ENCODE peak calls at places on chromosomes 11 and 22, in six cellular contexts. G, R, U, Q, Z and C are unnamed samples.

GRCh38 chr11:111702623-111703022 is 63.6 kb downstream of the PPP2R1B start:
- ATAC-seq in U (no peak), G (no peak), R (no peak), Z (no peak), Q (no peak), C (no peak)

GRCh38 chr11:126534141-126534805 is 178.8 kb downstream of the ST3GAL4 start:
- ATAC-seq in U (no peak), G (peak; percentile 35), Z (peak; percentile 49), R (no peak), Q (no peak), C (no peak)

GRCh38 chr22:50271011-50271394 is 823 bp upstream of the MAPK11 start:
- ATAC-seq in Q (no peak), R (no peak), U (no peak), G (no peak), Z (no peak), C (no peak)

GRCh38 chr11:34194576-34195335 is 89.3 kb downstream of the NAT10 start:
- ATAC-seq in G (no peak), Q (no peak), Z (no peak), U (no peak), R (no peak), C (no peak)

GRCh38 chr11:101336858-101337257 is 207.2 kb upstream of the PGR start:
- ATAC-seq in Z (no peak), U (no peak), Q (no peak), R (no peak), G (no peak), C (no peak)

GRCh38 chr11:33701302-33701701 is 676 bp upstream of the C11orf91 start:
- ATAC-seq in G (no peak), Q (peak; percentile 9), R (no peak), U (no peak), Z (peak; percentile 2), C (peak; percentile 11)

GRCh38 chr11:81394324-81394723 is 1339.3 kb downstream of the FAM181B start:
- ATAC-seq in G (no peak), U (no peak), Z (no peak), R (no peak), Q (no peak), C (no peak)

GRCh38 chr11:61090521-61090920 is 11.8 kb upstream of the CD5 start:
- ATAC-seq in G (no peak), R (no peak), Q (no peak), U (no peak), Z (no peak), C (no peak)

GRCh38 chr22:24324137-24324536 is 53.5 kb downstream of the SPECC1L start:
- ATAC-seq in Z (no peak), G (no peak), U (no peak), R (no peak), Q (no peak), C (no peak)

GRCh38 chr11:30346068-30346688 is 23.3 kb downstream of the ARL14EP start:
- ATAC-seq in Q (no peak), R (no peak), Z (no peak), U (peak; percentile 62), G (peak; percentile 69), C (no peak)

GRCh38 chr11:76999597-76999996 is 34.6 kb upstream of the B3GNT6 start:
- ATAC-seq in R (no peak), U (no peak), G (no peak), Q (no peak), Z (no peak), C (no peak)

GRCh38 chr11:27207025-27207650 is 155.9 kb downstream of the CCDC34 start:
- ATAC-seq in Z (no peak), R (no peak), Q (no peak), U (no peak), G (no peak), C (no peak)

GRCh38 chr11:48087974-48088681 is 107.8 kb downstream of the PTPRJ start:
- ATAC-seq in R (no peak), G (peak; percentile 76), U (no peak), Z (peak; percentile 58), Q (no peak), C (no peak)

GRCh38 chr11:125364085-125364822 is 131.8 kb downstream of the FEZ1 start:
- ATAC-seq in Q (no peak), Z (no peak), R (peak; percentile 36), G (no peak), U (peak; percentile 67), C (no peak)

GRCh38 chr11:16365456-16366355 is 9.4 kb upstream of the SOX6 start:
- ATAC-seq in Z (no peak), G (no peak), U (no peak), R (no peak), Q (no peak), C (no peak)

GRCh38 chr22:43277987-43278601 is 65.1 kb downstream of the SCUBE1 start:
- ATAC-seq in U (peak; percentile 32), G (no peak), R (no peak), Q (no peak), Z (no peak), C (no peak)

GRCh38 chr11:128713595-128713994 is 19.7 kb downstream of the FLI1 start:
- ATAC-seq in U (no peak), Z (no peak), G (no peak), Q (no peak), R (peak; percentile 29), C (no peak)

GRCh38 chr11:125376117-125376516 is 119.9 kb downstream of the FEZ1 start:
- ATAC-seq in Q (no peak), U (peak; percentile 58), R (peak; percentile 45), G (no peak), Z (no peak), C (peak; percentile 89)

GRCh38 chr11:18173225-18173866 is 709 bp downstream of the MRGPRX4 start:
- ATAC-seq in U (no peak), G (no peak), R (no peak), Z (no peak), Q (no peak), C (no peak)

GRCh38 chr11:111707039-111707690 is 59.0 kb downstream of the PPP2R1B start:
- ATAC-seq in G (no peak), U (no peak), Q (peak; percentile 34), Z (no peak), R (no peak), C (peak; percentile 84)

GRCh38 chr11:12381875-12382274 is 4.5 kb downstream of the PARVA start:
- ATAC-seq in G (no peak), R (no peak), Z (no peak), Q (peak; percentile 35), U (no peak), C (no peak)

GRCh38 chr22:19598054-19598855 is 74.0 kb upstream of the CLDN5 start:
- ATAC-seq in Q (peak; percentile 70), G (peak; percentile 53), U (peak; percentile 65), Z (no peak), R (no peak), C (no peak)

GRCh38 chr11:102920118-102920684 is 35.3 kb downstream of the MMP13 start:
- ATAC-seq in Z (no peak), U (no peak), Q (peak; percentile 44), R (peak; percentile 87), G (no peak), C (peak; percentile 46)

GRCh38 chr11:12270215-12270797 is 107.1 kb upstream of the PARVA start:
- ATAC-seq in R (no peak), Q (no peak), Z (peak; percentile 22), U (no peak), G (peak; percentile 38), C (peak; percentile 18)

GRCh38 chr11:118277312-118277711 is 13.2 kb upstream of the MPZL2 start:
- ATAC-seq in G (peak; percentile 53), U (peak; percentile 90), Q (no peak), Z (peak; percentile 60), R (peak; percentile 87), C (no peak)

GRCh38 chr11:1569251-1569780 is 2.8 kb downstream of the DUSP8 start:
- ATAC-seq in Q (no peak), Z (no peak), U (no peak), G (no peak), R (no peak), C (no peak)
- TF ChIP-seq POLR2AphosphoS5 in Q (no peak), Z (no peak), U (no peak), G (no peak), R (no peak), C (no peak)

GRCh38 chr11:121794671-121795070 is 321.3 kb downstream of the BLID start:
- ATAC-seq in R (no peak), U (no peak), Q (no peak), Z (no peak), G (no peak), C (no peak)
- H3K27ac ChIP-seq in R (no peak overlapping the region), U (no peak overlapping the region), Q (no peak overlapping the region), Z (no peak overlapping the region), G (no peak overlapping the region), C (no peak overlapping the region)

DNA sequence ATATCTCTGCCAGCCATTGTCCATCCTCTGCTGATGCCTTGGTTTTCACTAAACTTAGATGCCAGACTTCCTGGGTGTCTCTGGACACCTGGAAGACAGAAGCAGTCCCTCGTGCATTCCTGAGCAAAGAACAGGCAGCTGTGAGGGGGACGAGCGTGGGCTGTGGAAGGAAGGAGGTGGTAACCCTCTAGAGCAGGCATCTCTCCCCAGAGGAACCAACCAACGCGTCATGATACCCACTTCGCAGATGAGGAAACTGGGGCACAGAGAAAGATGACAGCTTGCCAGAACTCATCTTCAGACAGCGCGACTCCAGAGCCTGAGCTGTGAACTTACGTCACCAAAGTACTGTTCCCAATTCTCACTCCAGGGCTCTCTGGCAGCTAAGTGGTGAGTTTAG is 123.4 kb downstream of the OPCML start:
- ATAC-seq in R (no peak), G (no peak), U (no peak), Z (no peak), Q (no peak), C (no peak)
- H3K9me3 ChIP-seq in R (no peaks in the 10 kb centered on the region), G (no peaks in the 10 kb centered on the region), U (peaks cover 4% of the 10 kb centered on the region), Z (no peaks in the 10 kb centered on the region), Q (no peaks in the 10 kb centered on the region), C (no peaks in the 10 kb centered on the region)

GRCh38 chr22:46596819-46597218 is 23.4 kb upstream of the GRAMD4 start:
- ATAC-seq in Q (peak; percentile 66), Z (no peak), R (no peak), G (no peak), U (peak; percentile 93), C (no peak)

GRCh38 chr22:46596032-46596441 is 24.1 kb upstream of the GRAMD4 start:
- ATAC-seq in U (no peak), Z (peak; percentile 50), G (no peak), R (no peak), Q (no peak), C (peak; percentile 45)

GRCh38 chr22:46600397-46600796 is 19.8 kb upstream of the GRAMD4 start:
- ATAC-seq in R (no peak), G (no peak), U (no peak), Q (no peak), Z (no peak), C (no peak)

GRCh38 chr22:46598224-46598623 is 22.0 kb upstream of the GRAMD4 start:
- ATAC-seq in R (no peak), G (no peak), U (no peak), Q (no peak), Z (no peak), C (no peak)

DNA sequence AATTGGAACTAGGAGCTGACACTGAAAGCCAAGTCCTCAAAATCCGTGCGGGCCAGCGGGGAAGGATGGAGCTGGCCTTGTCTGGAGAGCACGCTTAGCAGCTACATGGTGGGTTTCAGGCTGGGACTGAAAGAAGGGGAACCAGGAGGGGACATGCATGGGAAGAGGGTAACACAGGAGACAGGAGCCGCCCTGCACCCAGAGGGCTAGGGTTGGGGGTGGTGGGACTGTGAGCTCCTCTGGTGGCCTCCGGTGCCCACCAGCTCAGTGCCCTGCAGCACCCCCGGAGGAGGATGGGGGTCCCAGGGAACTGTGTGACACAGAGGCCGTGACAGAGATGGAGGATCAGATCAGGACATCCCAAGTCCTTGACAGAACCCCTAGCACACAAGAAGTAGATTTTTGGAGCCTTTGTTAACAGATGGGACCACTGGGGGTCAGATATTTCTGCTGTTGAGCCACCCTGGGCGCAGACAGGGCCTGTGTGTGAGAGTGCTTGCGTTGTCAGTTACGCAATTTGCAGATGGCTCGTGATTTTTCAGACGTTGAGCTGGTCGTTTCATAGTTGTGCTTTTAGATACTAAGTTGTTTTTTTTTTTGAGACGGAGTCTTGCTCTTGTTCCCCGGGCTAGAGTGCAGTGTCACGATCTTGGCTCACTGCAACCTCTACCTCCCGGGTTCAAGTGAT is 21.3 kb upstream of the GRAMD4 start:
- ATAC-seq in Q (no peak), G (no peak), R (no peak), U (no peak), Z (no peak), C (peak; percentile 29)
- TF ChIP-seq POLR2AphosphoS5 in Q (peak; percentile 23), G (no peak), R (no peak), U (no peak), Z (no peak), C (no peak)